ENCODE peak calls at places on chromosome 9, in eight cellular contexts. Q, M, D, Y, P, S, C and A are unnamed samples.

GRCh38 chr9:34557421-34558321 is 31.9 kb downstream of the CNTFR start:
- DNase-seq in M (no peak), D (no peak), C (no peak), P (peak; percentile 61), S (no peak), Y (peak; percentile 35), Q (no peak), A (no peak)

GRCh38 chr9:18260527-18260926 is 213.4 kb upstream of the ADAMTSL1 start:
- DNase-seq in S (peak; percentile 15), Q (no peak), D (no peak), Y (no peak), M (no peak), C (peak; percentile 80), P (peak; percentile 13), A (no peak)

GRCh38 chr9:8724284-8725018 is 924.9 kb upstream of the DMAC1 start:
- DNase-seq in D (no peak), C (no peak), S (no peak), P (no peak), Y (no peak), M (no peak), Q (no peak), A (no peak)

GRCh38 chr9:82695704-82696103 is 367.2 kb downstream of the RASEF start:
- DNase-seq in M (no peak), D (no peak), Q (no peak), S (no peak), C (no peak), Y (no peak), P (no peak), A (no peak)

GRCh38 chr9:121807918-121808278 is 156.5 kb downstream of the DAB2IP start:
- DNase-seq in P (no peak), C (no peak), D (no peak), S (no peak), M (peak; percentile 78), Q (no peak), Y (no peak), A (no peak)

GRCh38 chr9:35152926-35153325 is 8.9 kb upstream of the UNC13B start:
- DNase-seq in P (no peak), Q (no peak), Y (no peak), M (no peak), C (no peak), D (no peak), S (no peak), A (no peak)

GRCh38 chr9:34343090-34343489 is 13.7 kb downstream of the NUDT2 start:
- DNase-seq in Y (no peak), C (no peak), D (peak; percentile 30), M (no peak), S (peak; percentile 56), P (no peak), Q (no peak), A (no peak)

GRCh38 chr9:137797206-137798120 is 80.1 kb upstream of the CACNA1B start:
- DNase-seq in D (no peak), P (no peak), M (no peak), C (no peak), S (no peak), Y (peak; percentile 41), Q (no peak), A (no peak)

GRCh38 chr9:137454145-137454505 is 5.0 kb downstream of the NSMF start:
- DNase-seq in Y (peak; percentile 76), Q (peak; percentile 84), S (no peak), M (peak; percentile 95), P (peak; percentile 79), C (no peak), D (peak; percentile 4), A (peak; percentile 37)

GRCh38 chr9:6870149-6870548 is 112.4 kb downstream of the KDM4C start:
- DNase-seq in Y (no peak), D (no peak), P (no peak), S (no peak), M (no peak), C (no peak), Q (no peak), A (no peak)

GRCh38 chr9:12908910-12909309 is 134.1 kb downstream of the LURAP1L start:
- DNase-seq in M (no peak), Q (no peak), Y (no peak), D (no peak), C (no peak), S (no peak), P (no peak), A (no peak)

GRCh38 chr9:77910216-77910615 is 121.4 kb downstream of the GNAQ start:
- DNase-seq in S (no peak), P (no peak), C (peak; percentile 53), D (no peak), Y (no peak), M (no peak), Q (no peak), A (no peak)

GRCh38 chr9:19451240-19452087 is 42.7 kb downstream of the ACER2 start:
- DNase-seq in D (no peak), Y (no peak), Q (no peak), P (no peak), C (no peak), S (no peak), M (peak; percentile 25), A (no peak)

GRCh38 chr9:96219615-96220257 is 82.2 kb downstream of the HSD17B3 start:
- DNase-seq in M (peak; percentile 94), P (peak; percentile 55), S (peak; percentile 61), C (peak; percentile 34), Q (peak; percentile 63), Y (no peak), D (peak; percentile 67), A (peak; percentile 22)

GRCh38 chr9:20382460-20383071 is 239.7 kb downstream of the MLLT3 start:
- DNase-seq in S (peak; percentile 20), D (no peak), Y (no peak), P (no peak), Q (no peak), C (peak; percentile 6), M (no peak), A (peak; percentile 67)

GRCh38 chr9:107737987-107738743 is 248.6 kb upstream of the KLF4 start:
- DNase-seq in C (peak; percentile 97), D (no peak), Q (no peak), P (no peak), S (peak; percentile 98), Y (peak; percentile 76), M (peak; percentile 92), A (peak; percentile 68)

GRCh38 chr9:92292338-92293074 is 991 bp downstream of the IARS1 start:
- DNase-seq in P (peak; percentile 2), Y (no peak), M (no peak), C (peak; percentile 32), D (no peak), Q (no peak), S (peak; percentile 44), A (no peak)

GRCh38 chr9:36214571-36214970 is 23.9 kb downstream of the CLTA start:
- DNase-seq in M (no peak), P (peak; percentile 27), S (peak; percentile 65), C (peak; percentile 73), D (no peak), Y (no peak), Q (no peak), A (peak; percentile 33)

DNA sequence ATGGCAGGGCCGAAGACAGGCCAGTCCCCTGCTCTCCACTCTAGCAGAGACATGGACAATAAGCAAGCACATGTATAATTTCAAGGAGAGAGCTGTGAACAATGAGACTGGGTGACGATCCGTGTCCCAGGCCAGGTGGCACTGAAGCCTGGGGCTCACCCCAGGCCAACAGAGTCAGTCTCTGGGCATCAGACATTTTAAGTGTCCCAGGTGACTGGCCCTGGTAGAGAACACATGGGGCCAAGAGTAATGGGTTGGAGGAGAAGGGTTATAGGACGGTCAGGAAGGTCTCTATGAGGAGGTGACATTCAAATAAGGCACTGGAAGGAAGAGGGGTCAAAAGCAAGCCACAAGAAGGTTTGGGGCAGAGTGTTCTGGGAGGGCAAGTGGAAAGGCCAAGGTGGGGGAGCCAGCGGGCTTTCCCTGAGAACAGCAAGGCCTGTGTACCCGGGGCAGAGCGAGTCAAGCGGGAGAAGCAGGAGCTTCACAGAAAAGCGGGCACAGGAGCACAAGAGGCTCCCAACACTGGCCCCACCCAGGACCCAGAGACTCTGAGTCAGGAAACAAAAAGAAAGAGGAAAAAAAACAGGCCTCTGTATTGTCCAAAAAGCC is 1.1 kb upstream of the AKNA start:
- DNase-seq in P (no peak), S (no peak), Q (peak; percentile 38), Y (no peak), M (no peak), C (no peak), D (no peak), A (no peak)
- H3K4me3 ChIP-seq in P (no peak overlapping the region), S (no peak overlapping the region), Q (peak overlapping the region; percentile 77), Y (no peak overlapping the region), M (no peak overlapping the region), C (no peak overlapping the region), D (no peak overlapping the region), A (no peak overlapping the region)

GRCh38 chr9:136424750-136425362 is 14.4 kb downstream of the PMPCA start:
- DNase-seq in M (no peak), Q (peak; percentile 32), D (no peak), Y (peak; percentile 47), P (no peak), S (no peak), C (no peak), A (no peak)

GRCh38 chr9:136421791-136422190 is 11.3 kb downstream of the PMPCA start:
- DNase-seq in D (no peak), S (no peak), C (no peak), Y (no peak), Q (no peak), P (no peak), M (no peak), A (no peak)

GRCh38 chr9:136419092-136419420 is 8.6 kb downstream of the PMPCA start:
- DNase-seq in S (no peak), M (no peak), Q (no peak), C (no peak), Y (no peak), D (no peak), P (no peak), A (no peak)

GRCh38 chr9:136423432-136424146 is 13.1 kb downstream of the PMPCA start:
- DNase-seq in Y (peak; percentile 54), C (no peak), D (no peak), Q (no peak), M (no peak), P (no peak), S (no peak), A (no peak)

DNA sequence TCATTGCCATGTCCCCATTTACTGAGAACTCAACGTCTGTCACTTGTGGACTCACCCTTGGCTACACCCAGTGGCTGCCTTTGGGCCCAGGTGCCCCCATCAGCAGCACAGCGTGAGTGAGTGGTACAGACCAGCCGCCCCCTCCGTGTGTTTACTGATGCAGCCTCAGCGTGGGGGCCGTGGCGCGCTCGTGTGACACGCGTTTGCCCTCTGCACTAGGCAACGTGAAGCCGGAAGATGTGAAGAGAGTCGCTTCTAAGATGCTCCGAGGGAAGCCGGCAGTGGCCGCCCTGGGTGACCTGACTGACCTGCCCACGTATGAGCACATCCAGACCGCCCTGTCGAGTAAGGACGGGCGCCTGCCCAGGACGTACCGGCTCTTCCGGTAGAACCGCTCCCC is 12.4 kb downstream of the PMPCA start:
- DNase-seq in M (no peak), Y (peak; percentile 49), S (no peak), P (no peak), Q (no peak), D (no peak), C (no peak), A (no peak)
- H3K4me3 ChIP-seq in M (no peak overlapping the region), Y (no peak overlapping the region), S (no peak overlapping the region), P (no peak overlapping the region), Q (no peak overlapping the region), D (no peak overlapping the region), C (no peak overlapping the region), A (no peak overlapping the region)

GRCh38 chr9:124659099-124659659 is 111.9 kb downstream of the NR6A1 start:
- DNase-seq in S (peak; percentile 87), D (peak; percentile 77), P (peak; percentile 71), Y (peak; percentile 93), C (peak; percentile 100), M (peak; percentile 92), Q (peak; percentile 83), A (peak; percentile 96)
- H3K4me3 ChIP-seq in S (peak overlapping the region; percentile 73), D (peak overlapping the region; percentile 74), P (peak overlapping the region; percentile 85), Y (peak overlapping the region; percentile 43), C (peak overlapping the region; percentile 69), M (peak overlapping the region; percentile 34), Q (peak overlapping the region; percentile 60), A (peak overlapping the region; percentile 65)

GRCh38 chr9:76732341-76732958 is 31.8 kb upstream of the PCA3 start:
- DNase-seq in Q (no peak), C (peak; percentile 71), D (no peak), S (peak; percentile 71), P (no peak), M (no peak), Y (no peak), A (peak; percentile 22)
- H3K4me3 ChIP-seq in Q (no peak overlapping the region), C (no peak overlapping the region), D (no peak overlapping the region), S (no peak overlapping the region), P (no peak overlapping the region), M (no peak overlapping the region), Y (no peak overlapping the region), A (no peak overlapping the region)